ENCODE peak calls at places on chromosomes 5 and 9, in eight cellular contexts. N, C, K, X, Z, P, T and A are unnamed samples.

GRCh38 chr9:96691326-96691725 is 36.2 kb upstream of the PRXL2C start:
- DNase-seq in K (no peak), X (no peak), T (no peak), C (no peak), Z (no peak), N (no peak), P (peak; percentile 57), A (no peak)

GRCh38 chr5:175464414-175465233 is 13.7 kb upstream of the SFXN1 start:
- DNase-seq in P (peak; percentile 55), Z (peak; percentile 57), N (peak; percentile 68), C (peak; percentile 59), K (peak; percentile 85), X (no peak), T (peak; percentile 52), A (peak; percentile 59)

GRCh38 chr9:96045811-96046210 is 170.3 kb downstream of the ERCC6L2 start:
- DNase-seq in T (no peak), X (no peak), P (no peak), K (no peak), C (no peak), Z (no peak), N (no peak), A (no peak)

GRCh38 chr5:31966931-31967330 is 207.2 kb downstream of the GOLPH3 start:
- DNase-seq in T (no peak), K (no peak), Z (no peak), P (no peak), C (no peak), N (no peak), X (no peak), A (no peak)

GRCh38 chr9:126558051-126558665 is 55.6 kb upstream of the LMX1B start:
- DNase-seq in N (peak; percentile 68), T (peak; percentile 72), Z (peak; percentile 57), P (peak; percentile 54), X (no peak), K (peak; percentile 80), C (peak; percentile 85), A (peak; percentile 93)

GRCh38 chr9:23537192-23538059 is 288.6 kb downstream of the ELAVL2 start:
- DNase-seq in X (no peak), N (peak; percentile 66), T (no peak), P (no peak), Z (no peak), K (peak; percentile 50), C (no peak), A (peak; percentile 51)

GRCh38 chr9:21316860-21317259 is 11.7 kb upstream of the IFNA5 start:
- DNase-seq in N (no peak), T (no peak), X (no peak), C (no peak), Z (no peak), K (peak; percentile 17), P (no peak), A (no peak)

GRCh38 chr9:94065535-94065961 is 18.7 kb upstream of the PTPDC1 start:
- DNase-seq in X (no peak), T (peak; percentile 81), N (peak; percentile 86), C (peak; percentile 52), P (peak; percentile 54), K (peak; percentile 92), Z (peak; percentile 79), A (peak; percentile 71)

GRCh38 chr9:137320555-137321384 is 18.7 kb upstream of the NRARP start:
- DNase-seq in K (peak; percentile 65), Z (peak; percentile 72), C (no peak), P (no peak), X (peak; percentile 80), N (no peak), T (no peak), A (peak; percentile 86)

DNA sequence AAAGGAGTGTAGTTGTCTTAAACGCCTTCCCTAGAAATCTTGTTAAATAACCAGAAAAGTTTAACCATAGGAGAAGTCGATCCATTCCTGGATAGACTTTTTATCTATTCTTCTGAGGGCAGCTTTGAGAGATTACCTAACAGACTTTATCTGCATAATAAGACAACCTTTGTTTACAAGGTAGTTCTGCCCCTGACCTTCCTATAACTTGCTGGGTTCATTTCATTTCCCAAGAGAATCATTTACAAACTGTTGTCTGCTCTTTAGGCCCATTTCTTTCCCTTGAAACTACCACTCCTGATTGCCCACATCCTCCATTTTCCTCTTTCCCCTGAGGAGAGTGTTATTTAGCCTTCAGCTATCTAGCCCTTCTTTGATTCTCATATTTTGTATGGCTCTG is 65.9 kb upstream of the VPS13A start:
- DNase-seq in C (no peak), N (no peak), P (no peak), K (no peak), Z (no peak), X (no peak), T (no peak), A (no peak)
- H3K4me3 ChIP-seq in C (no peak overlapping the region), N (no peak overlapping the region), P (no peak overlapping the region), K (no peak overlapping the region), Z (no peak overlapping the region), X (no peak overlapping the region), T (no peak overlapping the region), A (no peak overlapping the region)

DNA sequence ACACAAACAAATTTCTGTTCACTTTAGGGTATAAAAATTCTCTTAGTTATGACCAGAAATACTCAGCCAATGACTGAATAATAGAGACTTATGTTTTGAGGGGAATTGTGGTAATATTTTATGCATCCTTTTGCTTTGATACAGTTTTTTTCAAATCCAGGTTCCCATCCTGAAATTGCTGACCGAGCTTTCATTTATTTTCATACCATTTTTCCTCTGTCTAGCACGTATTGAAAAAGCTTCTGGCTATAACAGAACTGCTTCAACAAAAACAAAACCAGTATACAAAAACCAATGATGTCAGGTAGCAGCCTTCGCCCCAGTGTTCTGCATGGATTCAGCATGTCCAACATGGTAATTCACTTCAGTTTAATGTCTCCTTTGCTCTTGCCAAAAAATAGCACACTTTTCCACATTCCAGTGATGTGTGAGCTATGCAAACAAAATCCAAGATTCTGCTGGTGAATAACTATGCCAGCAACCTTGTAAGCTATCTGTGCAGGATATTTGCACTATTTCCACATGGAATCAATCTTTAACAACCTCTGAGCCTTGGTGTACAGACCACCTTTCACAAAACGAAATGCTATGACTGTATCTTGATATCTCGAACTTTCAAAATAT is 22.0 kb downstream of the CCNH start:
- DNase-seq in T (no peak), N (no peak), Z (no peak), X (no peak), C (no peak), K (no peak), P (no peak), A (no peak)
- H3K36me3 ChIP-seq in T (no peaks in the 10 kb centered on the region), N (peaks cover 66% of the 10 kb centered on the region), Z (peaks cover 90% of the 10 kb centered on the region), X (peaks cover 36% of the 10 kb centered on the region), C (peaks cover 99% of the 10 kb centered on the region), K (peaks cover 63% of the 10 kb centered on the region), P (peaks cover 20% of the 10 kb centered on the region), A (peaks cover 27% of the 10 kb centered on the region)

DNA sequence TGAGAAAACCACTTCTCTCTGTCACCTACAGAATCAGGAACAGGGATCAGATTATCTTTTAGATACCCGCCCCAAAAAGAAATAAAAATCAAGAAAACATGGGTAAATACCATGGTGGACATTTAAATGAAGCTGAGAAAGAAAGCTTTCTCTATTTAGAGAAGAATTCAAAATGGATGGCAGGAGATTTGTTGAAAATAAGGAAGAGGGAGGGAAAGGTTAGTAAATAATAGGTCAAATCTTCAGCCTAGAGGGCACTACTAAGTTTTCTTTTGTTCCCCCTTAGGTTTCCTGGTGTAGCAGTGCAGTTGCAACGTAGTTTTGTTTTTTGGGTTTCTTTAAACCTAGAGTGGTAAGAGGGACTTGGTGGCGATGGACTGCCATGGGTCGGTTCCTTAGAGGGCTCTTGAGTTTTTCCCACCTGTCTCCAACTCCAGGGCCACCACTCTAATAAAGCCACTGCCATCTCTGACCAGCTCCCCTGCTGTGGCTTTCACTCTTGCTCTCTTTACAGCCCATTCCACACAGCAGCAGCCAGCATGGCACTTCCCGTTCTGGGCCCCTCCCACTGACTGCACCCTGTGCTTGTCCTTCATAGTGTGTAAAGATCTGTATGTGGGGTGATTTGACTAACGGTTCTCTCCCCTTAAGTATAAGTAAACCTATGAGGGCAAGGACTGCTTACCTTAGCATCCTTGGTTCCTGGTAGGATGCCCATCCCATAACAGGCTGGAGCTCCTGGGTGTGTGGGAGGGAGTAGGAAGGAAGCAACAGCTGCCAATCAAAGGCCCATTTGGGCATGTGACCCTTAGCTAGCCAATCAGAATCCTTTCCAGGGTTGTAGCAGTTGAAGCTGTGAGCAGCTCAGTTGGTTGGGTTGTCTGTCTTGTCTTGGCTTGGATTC is 118.3 kb downstream of the SLC1A3 start:
- DNase-seq in N (no peak), X (no peak), Z (peak; percentile 86), C (peak; percentile 67), P (no peak), T (no peak), K (peak; percentile 60), A (peak; percentile 65)
- H3K4me3 ChIP-seq in N (no peak overlapping the region), X (no peak overlapping the region), Z (peak overlapping the region; percentile 28), C (peak overlapping the region; percentile 9), P (no peak overlapping the region), T (no peak overlapping the region), K (no peak overlapping the region), A (no peak overlapping the region)

GRCh38 chr5:150593996-150594395 is 46.5 kb upstream of the SYNPO start:
- DNase-seq in T (no peak), Z (no peak), C (no peak), N (no peak), P (no peak), X (no peak), K (no peak), A (no peak)
- H3K36me3 ChIP-seq in T (no peaks in the 10 kb centered on the region), Z (no peaks in the 10 kb centered on the region), C (no peaks in the 10 kb centered on the region), N (no peaks in the 10 kb centered on the region), P (no peaks in the 10 kb centered on the region), X (no peaks in the 10 kb centered on the region), K (no peaks in the 10 kb centered on the region), A (no peaks in the 10 kb centered on the region)

DNA sequence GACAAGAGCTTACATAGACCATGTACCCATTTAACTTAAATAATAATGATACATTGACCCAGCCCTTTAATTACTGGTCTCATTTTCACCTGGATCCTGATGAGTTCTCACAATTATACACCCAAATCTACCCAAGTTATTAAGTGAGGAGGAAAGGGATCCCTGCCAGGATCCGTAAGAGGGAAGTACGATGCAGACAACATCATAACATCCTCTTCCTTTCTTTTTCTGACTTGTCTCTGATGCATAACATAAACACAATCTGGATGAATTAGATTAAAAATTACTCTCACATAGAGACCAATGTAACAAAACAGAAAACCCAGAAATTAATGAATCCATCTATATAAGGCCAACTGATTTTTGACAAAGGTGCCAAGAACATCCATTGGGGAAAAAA is 17.0 kb downstream of the MARCHF3 start:
- DNase-seq in T (no peak), Z (no peak), P (no peak), K (no peak), C (no peak), N (no peak), X (no peak), A (no peak)
- H3K4me3 ChIP-seq in T (no peak overlapping the region), Z (no peak overlapping the region), P (no peak overlapping the region), K (no peak overlapping the region), C (no peak overlapping the region), N (no peak overlapping the region), X (no peak overlapping the region), A (no peak overlapping the region)